ENCODE peak calls at places on chromosomes 4 and X, in five cellular contexts. One of them, this sample, is unnamed.
A peak's percentile ranks its signal among the peaks of the same experiment; 100 is the strongest.

GRCh38 chrX:9566150-9566621 is 101.3 kb downstream of the TBL1X start:
- DNase-seq in K562: peak; percentile 8
- DNase-seq in IMR-90: peak; percentile 91
- DNase-seq in HepG2: peak; percentile 65
- DNase-seq in GM12878: no peak
- DNase-seq in this sample: no peak

GRCh38 chrX:110402091-110402854 is 43.6 kb downstream of the RTL9 start:
- DNase-seq in K562: peak; percentile 53
- DNase-seq in IMR-90: peak; percentile 74
- DNase-seq in HepG2: no peak
- DNase-seq in GM12878: no peak
- DNase-seq in this sample: no peak

GRCh38 chr4:5385741-5386251 is 322.6 kb downstream of the EVC2 start:
- DNase-seq in K562: peak; percentile 42
- DNase-seq in IMR-90: no peak
- DNase-seq in HepG2: no peak
- DNase-seq in GM12878: no peak
- DNase-seq in this sample: no peak

GRCh38 chr4:152161676-152162330 is 374.1 kb downstream of the FBXW7 start:
- DNase-seq in K562: no peak
- DNase-seq in IMR-90: no peak
- DNase-seq in HepG2: no peak
- DNase-seq in GM12878: no peak
- DNase-seq in this sample: no peak

GRCh38 chr4:88017516-88018302 is 10.3 kb downstream of the PKD2 start:
- DNase-seq in K562: no peak
- DNase-seq in IMR-90: peak; percentile 98
- DNase-seq in HepG2: no peak
- DNase-seq in GM12878: no peak
- DNase-seq in this sample: no peak

GRCh38 chr4:187312299-187312698 is 588.6 kb upstream of the FAT1 start:
- DNase-seq in K562: no peak
- DNase-seq in IMR-90: no peak
- DNase-seq in HepG2: no peak
- DNase-seq in GM12878: no peak
- DNase-seq in this sample: no peak

GRCh38 chr4:173370130-173370476 is 651 bp upstream of the SAP30 start:
- DNase-seq in K562: peak; percentile 23
- DNase-seq in IMR-90: no peak
- DNase-seq in HepG2: no peak
- DNase-seq in GM12878: no peak
- DNase-seq in this sample: peak; percentile 31

GRCh38 chrX:9626379-9626778 is 139.3 kb downstream of the GPR143 start:
- DNase-seq in K562: no peak
- DNase-seq in IMR-90: peak; percentile 11
- DNase-seq in HepG2: no peak
- DNase-seq in GM12878: no peak
- DNase-seq in this sample: no peak

GRCh38 chrX:10841579-10841978 is 221.2 kb upstream of the MID1 start:
- DNase-seq in K562: no peak
- DNase-seq in IMR-90: peak; percentile 59
- DNase-seq in HepG2: no peak
- DNase-seq in GM12878: no peak
- DNase-seq in this sample: no peak

GRCh38 chr4:177554966-177555574 is 112.8 kb upstream of the AGA start:
- DNase-seq in K562: peak; percentile 18
- DNase-seq in IMR-90: peak; percentile 50
- DNase-seq in HepG2: no peak
- DNase-seq in GM12878: no peak
- DNase-seq in this sample: peak; percentile 40

GRCh38 chr4:109576462-109576861 is 16.4 kb downstream of the MCUB start:
- DNase-seq in K562: peak; percentile 20
- DNase-seq in IMR-90: peak; percentile 47
- DNase-seq in HepG2: no peak
- DNase-seq in GM12878: no peak
- DNase-seq in this sample: no peak

GRCh38 chr4:143347495-143347894 is 10.8 kb downstream of the GAB1 start:
- DNase-seq in K562: no peak
- DNase-seq in IMR-90: no peak
- DNase-seq in HepG2: no peak
- DNase-seq in GM12878: no peak
- DNase-seq in this sample: no peak

GRCh38 chr4:155703486-155704227 is 37.0 kb downstream of the GUCY1A1 start:
- DNase-seq in K562: no peak
- DNase-seq in IMR-90: peak; percentile 47
- DNase-seq in HepG2: no peak
- DNase-seq in GM12878: peak; percentile 21
- DNase-seq in this sample: no peak

GRCh38 chr4:9944431-9945425 is 76.6 kb downstream of the SLC2A9 start:
- DNase-seq in K562: no peak
- DNase-seq in IMR-90: no peak
- DNase-seq in HepG2: no peak
- DNase-seq in GM12878: no peak
- DNase-seq in this sample: no peak

GRCh38 chr4:5165419-5166369 is 114.4 kb downstream of the STK32B start:
- DNase-seq in K562: no peak
- DNase-seq in IMR-90: peak; percentile 64
- DNase-seq in HepG2: no peak
- DNase-seq in GM12878: no peak
- DNase-seq in this sample: no peak

GRCh38 chr4:109433281-109434006 is at the start of gene SEC24B:
- DNase-seq in K562: peak; percentile 87
- DNase-seq in IMR-90: peak; percentile 62
- DNase-seq in HepG2: peak; percentile 73
- DNase-seq in GM12878: peak; percentile 43
- DNase-seq in this sample: peak; percentile 93

GRCh38 chr4:172683016-172683415 is 485.6 kb upstream of the GALNT7 start:
- DNase-seq in K562: no peak
- DNase-seq in IMR-90: peak; percentile 4
- DNase-seq in HepG2: no peak
- DNase-seq in GM12878: no peak
- DNase-seq in this sample: no peak

GRCh38 chrX:8084023-8084422 is 87.0 kb downstream of the VCX2 start:
- DNase-seq in K562: no peak
- DNase-seq in IMR-90: peak; percentile 37
- DNase-seq in HepG2: no peak
- DNase-seq in GM12878: no peak
- DNase-seq in this sample: peak; percentile 37

GRCh38 chr4:2818351-2818939 is 25.2 kb upstream of the ADD1 start:
- DNase-seq in K562: no peak
- DNase-seq in IMR-90: no peak
- DNase-seq in HepG2: no peak
- DNase-seq in GM12878: no peak
- DNase-seq in this sample: peak; percentile 91

GRCh38 chr4:163404570-163404969 is 60.9 kb downstream of the NPY5R start:
- DNase-seq in K562: no peak
- DNase-seq in IMR-90: no peak
- DNase-seq in HepG2: peak; percentile 1
- DNase-seq in GM12878: no peak
- DNase-seq in this sample: no peak

GRCh38 chr4:43776371-43776770 is 672.2 kb downstream of the KCTD8 start:
- DNase-seq in K562: no peak
- DNase-seq in IMR-90: peak; percentile 1
- DNase-seq in HepG2: peak; percentile 3
- DNase-seq in GM12878: no peak
- DNase-seq in this sample: peak; percentile 1

GRCh38 chrX:105564536-105564935 is 257.8 kb upstream of the NRK start:
- DNase-seq in K562: no peak
- DNase-seq in IMR-90: peak; percentile 20
- DNase-seq in HepG2: no peak
- DNase-seq in GM12878: no peak
- DNase-seq in this sample: no peak

GRCh38 chr4:101604976-101605375 is 185.6 kb upstream of the BANK1 start:
- DNase-seq in K562: no peak
- DNase-seq in IMR-90: no peak
- DNase-seq in HepG2: no peak
- DNase-seq in GM12878: no peak
- DNase-seq in this sample: peak; percentile 2

GRCh38 chr4:29711226-29711625 is 1008.9 kb upstream of the PCDH7 start:
- DNase-seq in K562: no peak
- DNase-seq in IMR-90: peak; percentile 90
- DNase-seq in HepG2: no peak
- DNase-seq in GM12878: no peak
- DNase-seq in this sample: no peak

GRCh38 chr4:3809451-3810110 is 43.4 kb downstream of the ADRA2C start:
- DNase-seq in K562: no peak
- DNase-seq in IMR-90: no peak
- DNase-seq in HepG2: no peak
- DNase-seq in GM12878: no peak
- DNase-seq in this sample: no peak

GRCh38 chr4:155371432-155372043 is 5.2 kb downstream of the MAP9 start:
- DNase-seq in K562: no peak
- DNase-seq in IMR-90: peak; percentile 21
- DNase-seq in HepG2: no peak
- DNase-seq in GM12878: no peak
- DNase-seq in this sample: peak; percentile 35

GRCh38 chr4:46081211-46081610 is 42.6 kb downstream of the GABRG1 start:
- DNase-seq in K562: no peak
- DNase-seq in IMR-90: no peak
- DNase-seq in HepG2: no peak
- DNase-seq in GM12878: no peak
- DNase-seq in this sample: no peak

GRCh38 chr4:6470502-6471302 is 1.7 kb downstream of the PPP2R2C start:
- DNase-seq in K562: peak; percentile 91
- DNase-seq in IMR-90: peak; percentile 7
- DNase-seq in HepG2: no peak
- DNase-seq in GM12878: no peak
- DNase-seq in this sample: peak; percentile 85

GRCh38 chr4:78691971-78692814 is 84.0 kb upstream of the BMP2K start:
- DNase-seq in K562: peak; percentile 94
- DNase-seq in IMR-90: peak; percentile 16
- DNase-seq in HepG2: no peak
- DNase-seq in GM12878: no peak
- DNase-seq in this sample: peak; percentile 75

GRCh38 chr4:122695226-122695625 is 37.3 kb upstream of the BBS12 start:
- DNase-seq in K562: no peak
- DNase-seq in IMR-90: no peak
- DNase-seq in HepG2: no peak
- DNase-seq in GM12878: no peak
- DNase-seq in this sample: no peak

GRCh38 chr4:185232370-185232769 is 23.0 kb downstream of the SNX25 start:
- DNase-seq in K562: no peak
- DNase-seq in IMR-90: peak; percentile 57
- DNase-seq in HepG2: no peak
- DNase-seq in GM12878: no peak
- DNase-seq in this sample: peak; percentile 51

GRCh38 chr4:86388252-86388651 is 28.4 kb upstream of the MAPK10 start:
- DNase-seq in K562: no peak
- DNase-seq in IMR-90: no peak
- DNase-seq in HepG2: no peak
- DNase-seq in GM12878: no peak
- DNase-seq in this sample: no peak

GRCh38 chr4:52966781-52967180 is 104.7 kb downstream of the RASL11B start:
- DNase-seq in K562: no peak
- DNase-seq in IMR-90: no peak
- DNase-seq in HepG2: no peak
- DNase-seq in GM12878: no peak
- DNase-seq in this sample: no peak

DNA sequence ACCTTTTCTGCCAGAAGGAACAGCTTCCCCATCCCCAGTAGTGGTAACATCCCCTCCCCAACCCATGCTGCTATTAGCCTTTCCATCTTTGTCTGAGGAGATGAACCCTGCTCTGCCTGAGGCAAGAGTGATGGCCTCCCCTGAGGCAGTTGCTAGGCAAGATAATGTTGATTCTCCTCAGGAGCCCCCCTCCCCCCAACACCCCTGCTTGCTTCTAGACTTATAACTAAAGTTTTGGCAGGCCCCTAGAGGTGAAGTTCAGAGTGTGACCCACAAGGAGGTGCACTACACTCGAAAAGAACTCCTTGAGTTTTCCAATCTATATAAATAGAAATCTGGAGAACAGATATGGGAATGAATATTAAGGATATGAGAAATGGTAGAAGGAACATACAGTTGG is 962.5 kb downstream of the ADGRL3 start:
- DNase-seq in K562: no peak
- DNase-seq in IMR-90: no peak
- DNase-seq in HepG2: no peak
- DNase-seq in GM12878: no peak
- DNase-seq in this sample: no peak
- TF ChIP-seq MXI1 in K562: no peak
- TF ChIP-seq MXI1 in IMR-90: no peak
- TF ChIP-seq MXI1 in HepG2: no peak
- TF ChIP-seq MXI1 in GM12878: no peak
- TF ChIP-seq MXI1 in this sample: no peak

GRCh38 chrX:126164689-126165400 is 1.2 kb downstream of the DCAF12L2 start:
- DNase-seq in K562: no peak
- DNase-seq in IMR-90: no peak
- DNase-seq in HepG2: no peak
- DNase-seq in GM12878: no peak
- DNase-seq in this sample: no peak
- H3K4me3 ChIP-seq in K562: no peak overlapping the region
- H3K4me3 ChIP-seq in IMR-90: no peak overlapping the region
- H3K4me3 ChIP-seq in HepG2: no peak overlapping the region
- H3K4me3 ChIP-seq in GM12878: no peak overlapping the region
- H3K4me3 ChIP-seq in this sample: no peak overlapping the region

DNA sequence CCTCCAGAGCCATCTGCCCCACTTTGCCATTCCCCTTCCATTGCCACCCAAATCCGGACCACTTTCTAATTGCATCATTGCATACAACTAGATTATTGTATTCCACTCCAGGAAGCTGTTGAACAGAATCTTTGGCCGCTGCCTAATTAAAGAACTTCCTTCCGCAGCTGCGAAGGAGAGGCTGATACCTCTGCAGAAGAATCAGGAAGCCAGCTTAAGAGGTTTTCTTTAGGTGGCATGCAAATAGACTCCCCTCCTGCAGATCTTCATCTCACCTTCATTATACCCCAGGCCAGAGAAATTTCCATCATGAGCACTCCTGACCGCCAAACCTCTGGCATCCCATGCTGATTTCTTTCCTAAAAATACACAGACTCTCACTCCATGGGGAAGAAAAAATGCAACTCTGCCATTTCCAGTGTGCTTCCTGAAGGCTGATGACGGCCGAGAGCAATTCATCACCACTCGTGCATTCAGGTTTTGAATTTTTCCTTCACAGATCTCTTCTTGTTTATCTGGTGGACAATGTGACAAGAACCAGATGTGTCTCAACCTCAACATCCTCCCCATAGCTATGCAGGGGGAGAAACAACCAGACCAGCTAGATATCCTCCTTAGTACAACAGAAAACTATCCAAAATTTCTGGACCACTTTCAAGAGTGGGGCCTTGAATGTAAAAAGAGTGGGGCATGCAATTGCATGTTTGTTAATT is 31.2 kb downstream of the LGI2 start:
- DNase-seq in K562: no peak
- DNase-seq in IMR-90: no peak
- DNase-seq in HepG2: no peak
- DNase-seq in GM12878: no peak
- DNase-seq in this sample: no peak
- TF ChIP-seq MXI1 in K562: no peak
- TF ChIP-seq MXI1 in IMR-90: no peak
- TF ChIP-seq MXI1 in HepG2: no peak
- TF ChIP-seq MXI1 in GM12878: no peak
- TF ChIP-seq MXI1 in this sample: no peak

GRCh38 chr4:76990288-76991080 is 40.9 kb downstream of the SEPTIN11 start:
- DNase-seq in K562: no peak
- DNase-seq in IMR-90: peak; percentile 96
- DNase-seq in HepG2: no peak
- DNase-seq in GM12878: no peak
- DNase-seq in this sample: no peak
- H3K4me3 ChIP-seq in K562: no peak overlapping the region
- H3K4me3 ChIP-seq in IMR-90: no peak overlapping the region
- H3K4me3 ChIP-seq in HepG2: no peak overlapping the region
- H3K4me3 ChIP-seq in GM12878: no peak overlapping the region
- H3K4me3 ChIP-seq in this sample: no peak overlapping the region

This sample was measured in SK-N-SH.